ENCODE peak calls at places on chromosomes 16 and 17, in ten cellular contexts. R is cardiac muscle cell, I is fibroblast of the aortic adventitia, D is gastrocnemius medialis, B is osteocyte, L is activated B cell treated with CpG ODN at 0.5 μM for 24 hours, Z is nephron progenitor cell, S is endothelial cell, Q is endothelial cell of umbilical vein, U is progenitor cell of endocrine pancreas. M is an unnamed sample.

GRCh38 chr17:80586464-80587228 is 42.0 kb downstream of the RPTOR start:
- DNase-seq in R (no peak), I (peak), D (peak), B (no peak), L (no peak), Z (no peak), S (no peak), Q (no peak), U (no peak), M (no peak)

GRCh38 chr16:50737420-50737959 is 4.4 kb upstream of the CYLD start:
- DNase-seq in R (no peak), I (peak), D (no peak), B (no peak), L (no peak), Z (no peak), S (no peak), Q (no peak), U (no peak), M (no peak)

GRCh38 chr17:49223517-49224197 is 6.9 kb downstream of the PHOSPHO1 start:
- DNase-seq in R (peak), I (peak), D (no peak), B (peak), L (peak), Z (peak), S (peak), Q (no peak), U (peak), M (no peak)

GRCh38 chr16:27650073-27650701 is 100.2 kb downstream of the KATNIP start:
- DNase-seq in R (no peak), I (peak), D (no peak), B (no peak), L (no peak), Z (no peak), S (no peak), Q (peak), U (no peak), M (no peak)

GRCh38 chr17:32445976-32446375 is 1.7 kb downstream of the PSMD11 start:
- DNase-seq in R (no peak), I (peak), D (no peak), B (no peak), L (no peak), Z (no peak), S (no peak), Q (no peak), U (no peak), M (no peak)

GRCh38 chr17:28811594-28812135 is 30.9 kb downstream of the FAM222B start:
- DNase-seq in R (no peak), I (peak), D (no peak), B (no peak), L (no peak), Z (no peak), S (peak), Q (peak), U (no peak), M (no peak)

GRCh38 chr17:42518046-42518754 is 17.8 kb upstream of the NAGLU start:
- DNase-seq in R (no peak), I (peak), D (peak), B (no peak), L (no peak), Z (no peak), S (no peak), Q (peak), U (no peak), M (no peak)

GRCh38 chr17:79616801-79617200 is 6.0 kb upstream of the RBFOX3 start:
- DNase-seq in R (no peak), I (no peak), D (no peak), B (peak), L (no peak), Z (no peak), S (no peak), Q (no peak), U (no peak), M (no peak)

GRCh38 chr16:15735610-15736009 is 85.6 kb downstream of the NDE1 start:
- DNase-seq in R (no peak), I (no peak), D (no peak), B (no peak), L (no peak), Z (no peak), S (no peak), Q (no peak), U (no peak), M (no peak)

GRCh38 chr17:72661093-72661944 is 431.2 kb downstream of the SLC39A11 start:
- DNase-seq in R (no peak), I (no peak), D (no peak), B (no peak), L (no peak), Z (no peak), S (no peak), Q (no peak), U (no peak), M (no peak)
- TF ChIP-seq CTCF in R (peak), I (no peak), D (no peak), B (no peak), L (no peak), Z (peak), S (peak), Q (no peak), U (peak), M (peak)

GRCh38 chr17:57536289-57536688 is 208.8 kb downstream of the CCDC182 start:
- DNase-seq in R (no peak), I (no peak), D (no peak), B (no peak), L (no peak), Z (no peak), S (no peak), Q (no peak), U (no peak), M (peak)

GRCh38 chr17:57536789-57537523 is 208.1 kb downstream of the CCDC182 start:
- DNase-seq in R (no peak), I (no peak), D (no peak), B (no peak), L (no peak), Z (no peak), S (no peak), Q (no peak), U (no peak), M (no peak)

GRCh38 chr17:57533684-57534305 is 211.3 kb downstream of the CCDC182 start:
- DNase-seq in R (peak), I (no peak), D (no peak), B (no peak), L (no peak), Z (no peak), S (no peak), Q (no peak), U (no peak), M (no peak)

GRCh38 chr17:57534863-57535651 is 210.0 kb downstream of the CCDC182 start:
- DNase-seq in R (no peak), I (no peak), D (peak), B (no peak), L (no peak), Z (no peak), S (no peak), Q (no peak), U (no peak), M (no peak)

DNA sequence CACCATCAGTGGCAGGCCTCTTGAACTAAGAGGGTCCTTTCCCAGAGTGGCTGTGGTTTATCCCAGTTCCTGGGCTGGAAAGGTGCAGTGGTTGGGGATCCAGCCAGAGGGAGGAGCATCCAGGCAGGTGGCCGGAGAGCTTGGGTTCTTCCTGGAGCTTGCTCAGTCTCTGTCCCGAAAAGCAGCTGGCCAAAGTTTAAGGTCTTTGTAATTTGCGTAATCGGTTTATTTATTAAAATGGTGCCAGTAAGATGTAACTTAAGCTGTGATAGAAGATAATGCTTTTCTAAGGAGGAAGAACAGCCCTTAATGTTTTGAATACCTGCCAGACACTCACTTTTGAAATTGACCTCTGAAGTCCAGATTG is 209.5 kb downstream of the CCDC182 start:
- DNase-seq in R (no peak), I (no peak), D (no peak), B (no peak), L (no peak), Z (no peak), S (no peak), Q (no peak), U (no peak), M (no peak)
- TF ChIP-seq CTCF in R (no peak), I (no peak), D (no peak), B (no peak), L (no peak), Z (no peak), S (no peak), Q (no peak), U (no peak), M (no peak)

DNA sequence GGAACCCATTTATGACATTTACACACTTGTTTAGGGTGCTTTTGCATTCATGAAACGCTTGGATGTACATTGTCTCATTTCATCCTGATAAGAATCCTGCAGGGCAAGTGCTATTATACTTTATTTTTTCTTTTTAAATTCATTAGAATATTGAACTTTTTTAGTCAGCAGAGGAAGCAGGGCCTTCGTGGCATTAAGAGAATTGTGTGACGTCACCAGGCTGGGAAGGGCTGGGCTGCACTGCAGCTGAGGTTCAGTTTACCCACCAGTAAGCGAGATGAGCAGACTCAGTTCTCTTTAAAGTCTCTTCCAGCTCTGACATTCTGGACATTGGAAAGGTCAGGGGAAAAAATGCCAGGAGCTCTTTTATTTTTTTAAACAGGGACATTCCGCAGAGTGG is 159.0 kb downstream of the MRM1 start:
- DNase-seq in R (no peak), I (no peak), D (no peak), B (no peak), L (no peak), Z (no peak), S (no peak), Q (no peak), U (no peak), M (no peak)
- TF ChIP-seq CTCF in R (no peak), I (no peak), D (no peak), B (no peak), L (no peak), Z (no peak), S (no peak), Q (no peak), U (no peak), M (no peak)

GRCh38 chr16:47143677-47144558 is at the start of gene NETO2:
- DNase-seq in R (peak), I (peak), D (peak), B (peak), L (peak), Z (peak), S (peak), Q (peak), U (peak), M (peak)
- TF ChIP-seq CTCF in R (peak), I (peak), D (peak), B (peak), L (no peak), Z (peak), S (peak), Q (peak), U (peak), M (peak)

GRCh38 chr17:50428831-50429424 is 2.9 kb downstream of the ACSF2 start:
- DNase-seq in R (no peak), I (no peak), D (peak), B (no peak), L (no peak), Z (no peak), S (no peak), Q (no peak), U (no peak), M (no peak)

GRCh38 chr17:50425682-50426471 is at the start of gene ACSF2:
- DNase-seq in R (peak), I (peak), D (peak), B (no peak), L (peak), Z (peak), S (peak), Q (peak), U (peak), M (peak)

GRCh38 chr17:50426472-50426782 is 409 bp downstream of the ACSF2 start:
- DNase-seq in R (no peak), I (no peak), D (no peak), B (no peak), L (no peak), Z (no peak), S (no peak), Q (no peak), U (no peak), M (no peak)

GRCh38 chr17:50425001-50425681 is 877 bp upstream of the ACSF2 start:
- DNase-seq in R (no peak), I (no peak), D (no peak), B (no peak), L (no peak), Z (no peak), S (no peak), Q (no peak), U (no peak), M (no peak)

DNA sequence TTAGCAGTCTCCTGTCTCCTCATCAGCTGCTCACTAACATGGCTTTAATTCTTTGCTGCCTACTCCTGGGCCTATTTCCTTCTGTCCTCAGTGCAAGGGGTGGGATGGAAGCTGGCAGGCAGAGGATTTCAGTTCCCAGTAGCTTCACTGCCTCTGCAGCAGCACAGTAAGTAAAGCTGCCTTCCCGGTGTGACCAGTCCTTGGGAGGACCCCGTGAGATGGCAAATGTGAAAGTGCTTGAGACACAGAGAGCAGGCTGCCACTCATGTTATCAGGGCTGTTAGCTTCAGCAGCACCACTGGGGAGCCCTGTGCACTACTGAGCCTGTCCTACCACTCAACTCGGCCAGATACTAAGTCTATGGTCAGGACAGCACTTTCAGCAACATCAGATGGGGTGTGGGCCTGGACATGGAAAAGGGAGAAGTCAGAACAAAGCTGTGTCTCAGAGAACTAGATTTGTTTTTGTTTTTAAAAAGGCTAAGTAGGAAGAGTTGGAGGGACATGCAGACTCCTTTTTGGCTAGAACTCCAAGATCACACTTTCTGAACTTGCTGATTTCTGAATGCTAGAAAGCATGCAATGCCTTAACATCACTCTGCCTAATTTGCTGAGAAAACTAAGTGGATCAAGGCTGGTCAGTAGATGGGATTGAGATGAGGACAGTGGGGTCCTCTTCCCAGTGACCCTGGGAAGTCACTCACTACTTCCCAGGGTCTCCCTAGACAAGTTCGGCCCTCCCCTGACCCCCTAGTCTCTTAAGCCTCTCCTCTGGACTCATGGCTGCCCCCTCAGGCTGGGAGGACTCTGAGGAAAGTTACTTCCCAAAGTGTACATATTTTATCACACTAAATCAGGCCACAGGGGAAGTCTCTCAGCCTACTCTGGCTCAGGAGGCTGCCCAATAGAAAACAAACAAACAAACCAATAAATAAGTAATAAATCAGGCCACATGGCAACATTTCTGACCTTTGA is 1.1 kb downstream of the ACSF2 start:
- DNase-seq in R (peak), I (peak), D (peak), B (no peak), L (peak), Z (peak), S (peak), Q (peak), U (no peak), M (no peak)
- TF ChIP-seq CTCF in R (peak), I (peak), D (no peak), B (peak), L (no peak), Z (no peak), S (no peak), Q (no peak), U (peak), M (peak)

DNA sequence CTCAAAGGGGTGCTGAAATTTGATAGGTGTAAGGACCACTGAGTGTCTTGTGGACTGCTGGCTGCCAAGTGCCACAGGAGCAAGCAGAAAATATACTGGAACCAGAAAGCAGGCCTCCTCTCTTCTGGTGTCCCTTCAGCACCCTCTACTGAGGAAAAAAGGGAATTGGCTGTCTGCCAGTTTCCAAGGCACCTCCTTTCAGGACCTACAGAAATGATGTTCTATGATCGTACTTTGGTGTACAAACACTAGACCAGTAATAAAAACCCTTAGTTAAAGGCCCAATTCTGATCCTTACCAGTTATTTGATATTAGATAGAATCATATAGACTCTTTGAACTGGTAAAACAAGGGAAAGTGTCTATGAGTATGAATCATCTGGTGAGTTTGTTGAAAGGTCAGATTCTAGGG is 35.8 kb upstream of the BCAS3 start:
- DNase-seq in R (peak), I (peak), D (peak), B (peak), L (no peak), Z (peak), S (peak), Q (peak), U (peak), M (peak)
- TF ChIP-seq CTCF in R (peak), I (peak), D (no peak), B (peak), L (no peak), Z (peak), S (peak), Q (peak), U (peak), M (peak)

M was measured in D721Med.